ENCODE peak calls at places on chromosome 15, in eight cellular contexts. One of them, this sample, is unnamed.

GRCh38 chr15:72197460-72198409 is at the start of gene GRAMD2A:
- DNase-seq in CD8-positive, alpha-beta T cell: no peak
- DNase-seq in mammary epithelial cell: peak
- DNase-seq in uterus: no peak
- DNase-seq in heart left ventricle: no peak
- DNase-seq in testis: peak
- DNase-seq in cardiac muscle cell: peak
- DNase-seq in AG04450: no peak
- DNase-seq in this sample: no peak

GRCh38 chr15:69697913-69698312 is 245.3 kb downstream of the RPLP1 start:
- DNase-seq in CD8-positive, alpha-beta T cell: no peak
- DNase-seq in mammary epithelial cell: no peak
- DNase-seq in uterus: no peak
- DNase-seq in heart left ventricle: peak
- DNase-seq in testis: peak
- DNase-seq in cardiac muscle cell: peak
- DNase-seq in AG04450: no peak
- DNase-seq in this sample: no peak

GRCh38 chr15:33142708-33143107 is 51.8 kb downstream of the FMN1 start:
- DNase-seq in CD8-positive, alpha-beta T cell: no peak
- DNase-seq in mammary epithelial cell: no peak
- DNase-seq in uterus: no peak
- DNase-seq in heart left ventricle: no peak
- DNase-seq in testis: no peak
- DNase-seq in cardiac muscle cell: no peak
- DNase-seq in AG04450: no peak
- DNase-seq in this sample: no peak

GRCh38 chr15:81752149-81752942 is 293.5 kb downstream of the MEX3B start:
- DNase-seq in CD8-positive, alpha-beta T cell: no peak
- DNase-seq in mammary epithelial cell: peak
- DNase-seq in uterus: peak
- DNase-seq in heart left ventricle: peak
- DNase-seq in testis: peak
- DNase-seq in cardiac muscle cell: peak
- DNase-seq in AG04450: no peak
- DNase-seq in this sample: peak

GRCh38 chr15:58047149-58047548 is 18.4 kb downstream of the ALDH1A2 start:
- DNase-seq in CD8-positive, alpha-beta T cell: no peak
- DNase-seq in mammary epithelial cell: no peak
- DNase-seq in uterus: no peak
- DNase-seq in heart left ventricle: no peak
- DNase-seq in testis: no peak
- DNase-seq in cardiac muscle cell: no peak
- DNase-seq in AG04450: no peak
- DNase-seq in this sample: no peak

GRCh38 chr15:57923311-57923710 is 142.2 kb downstream of the ALDH1A2 start:
- DNase-seq in CD8-positive, alpha-beta T cell: no peak
- DNase-seq in mammary epithelial cell: no peak
- DNase-seq in uterus: peak
- DNase-seq in heart left ventricle: no peak
- DNase-seq in testis: peak
- DNase-seq in cardiac muscle cell: no peak
- DNase-seq in AG04450: no peak
- DNase-seq in this sample: no peak

GRCh38 chr15:99503411-99503810 is 62.4 kb upstream of the MEF2A start:
- DNase-seq in CD8-positive, alpha-beta T cell: no peak
- DNase-seq in mammary epithelial cell: no peak
- DNase-seq in uterus: no peak
- DNase-seq in heart left ventricle: no peak
- DNase-seq in testis: no peak
- DNase-seq in cardiac muscle cell: no peak
- DNase-seq in AG04450: no peak
- DNase-seq in this sample: no peak

GRCh38 chr15:66657062-66658020 is 44.7 kb upstream of the SMAD6 start:
- DNase-seq in CD8-positive, alpha-beta T cell: no peak
- DNase-seq in mammary epithelial cell: no peak
- DNase-seq in uterus: no peak
- DNase-seq in heart left ventricle: no peak
- DNase-seq in testis: no peak
- DNase-seq in cardiac muscle cell: no peak
- DNase-seq in AG04450: no peak
- DNase-seq in this sample: no peak

GRCh38 chr15:98017150-98017964 is 56.9 kb downstream of the ARRDC4 start:
- DNase-seq in CD8-positive, alpha-beta T cell: no peak
- DNase-seq in mammary epithelial cell: no peak
- DNase-seq in uterus: no peak
- DNase-seq in heart left ventricle: no peak
- DNase-seq in testis: no peak
- DNase-seq in cardiac muscle cell: no peak
- DNase-seq in AG04450: no peak
- DNase-seq in this sample: no peak

GRCh38 chr15:33675246-33675645 is 293.1 kb upstream of the CHRM5 start:
- DNase-seq in CD8-positive, alpha-beta T cell: no peak
- DNase-seq in mammary epithelial cell: peak
- DNase-seq in uterus: no peak
- DNase-seq in heart left ventricle: no peak
- DNase-seq in testis: peak
- DNase-seq in cardiac muscle cell: peak
- DNase-seq in AG04450: no peak
- DNase-seq in this sample: peak

GRCh38 chr15:31511707-31512310 is 185.2 kb downstream of the KLF13 start:
- DNase-seq in CD8-positive, alpha-beta T cell: peak
- DNase-seq in mammary epithelial cell: no peak
- DNase-seq in uterus: no peak
- DNase-seq in heart left ventricle: no peak
- DNase-seq in testis: no peak
- DNase-seq in cardiac muscle cell: no peak
- DNase-seq in AG04450: no peak
- DNase-seq in this sample: no peak

GRCh38 chr15:42694398-42694797 is 42.5 kb downstream of the CDAN1 start:
- DNase-seq in CD8-positive, alpha-beta T cell: no peak
- DNase-seq in mammary epithelial cell: no peak
- DNase-seq in uterus: no peak
- DNase-seq in heart left ventricle: no peak
- DNase-seq in testis: no peak
- DNase-seq in cardiac muscle cell: no peak
- DNase-seq in AG04450: no peak
- DNase-seq in this sample: no peak

GRCh38 chr15:84598993-84599392 is 1.8 kb upstream of the ZSCAN2 start:
- DNase-seq in CD8-positive, alpha-beta T cell: no peak
- DNase-seq in mammary epithelial cell: no peak
- DNase-seq in uterus: no peak
- DNase-seq in heart left ventricle: no peak
- DNase-seq in testis: peak
- DNase-seq in cardiac muscle cell: peak
- DNase-seq in AG04450: peak
- DNase-seq in this sample: peak

GRCh38 chr15:99331366-99331765 is 80.1 kb downstream of the LRRC28 start:
- DNase-seq in CD8-positive, alpha-beta T cell: no peak
- DNase-seq in mammary epithelial cell: no peak
- DNase-seq in uterus: no peak
- DNase-seq in heart left ventricle: no peak
- DNase-seq in testis: no peak
- DNase-seq in cardiac muscle cell: no peak
- DNase-seq in AG04450: no peak
- DNase-seq in this sample: no peak

GRCh38 chr15:69576948-69577351 is 124.3 kb downstream of the RPLP1 start:
- DNase-seq in CD8-positive, alpha-beta T cell: no peak
- DNase-seq in mammary epithelial cell: no peak
- DNase-seq in uterus: no peak
- DNase-seq in heart left ventricle: no peak
- DNase-seq in testis: no peak
- DNase-seq in cardiac muscle cell: no peak
- DNase-seq in AG04450: no peak
- DNase-seq in this sample: peak

GRCh38 chr15:33852094-33852493 is 116.2 kb upstream of the CHRM5 start:
- DNase-seq in CD8-positive, alpha-beta T cell: no peak
- DNase-seq in mammary epithelial cell: no peak
- DNase-seq in uterus: no peak
- DNase-seq in heart left ventricle: no peak
- DNase-seq in testis: no peak
- DNase-seq in cardiac muscle cell: no peak
- DNase-seq in AG04450: no peak
- DNase-seq in this sample: no peak

GRCh38 chr15:81050259-81050658 is 49.5 kb downstream of the TLNRD1 start:
- DNase-seq in CD8-positive, alpha-beta T cell: no peak
- DNase-seq in mammary epithelial cell: no peak
- DNase-seq in uterus: no peak
- DNase-seq in heart left ventricle: no peak
- DNase-seq in testis: no peak
- DNase-seq in cardiac muscle cell: no peak
- DNase-seq in AG04450: no peak
- DNase-seq in this sample: no peak

GRCh38 chr15:97840501-97840900 is 120.0 kb upstream of the ARRDC4 start:
- DNase-seq in CD8-positive, alpha-beta T cell: no peak
- DNase-seq in mammary epithelial cell: peak
- DNase-seq in uterus: no peak
- DNase-seq in heart left ventricle: no peak
- DNase-seq in testis: no peak
- DNase-seq in cardiac muscle cell: no peak
- DNase-seq in AG04450: no peak
- DNase-seq in this sample: no peak

GRCh38 chr15:83695246-83695645 is 41.3 kb downstream of the ADAMTSL3 start:
- DNase-seq in CD8-positive, alpha-beta T cell: no peak
- DNase-seq in mammary epithelial cell: no peak
- DNase-seq in uterus: no peak
- DNase-seq in heart left ventricle: no peak
- DNase-seq in testis: no peak
- DNase-seq in cardiac muscle cell: peak
- DNase-seq in AG04450: no peak
- DNase-seq in this sample: no peak

GRCh38 chr15:37098468-37099320 is 1.7 kb downstream of the MEIS2 start:
- DNase-seq in CD8-positive, alpha-beta T cell: no peak
- DNase-seq in mammary epithelial cell: peak
- DNase-seq in uterus: peak
- DNase-seq in heart left ventricle: peak
- DNase-seq in testis: peak
- DNase-seq in cardiac muscle cell: no peak
- DNase-seq in AG04450: no peak
- DNase-seq in this sample: peak

GRCh38 chr15:58517682-58518525 is 86.1 kb downstream of the LIPC start:
- DNase-seq in CD8-positive, alpha-beta T cell: peak
- DNase-seq in mammary epithelial cell: no peak
- DNase-seq in uterus: no peak
- DNase-seq in heart left ventricle: no peak
- DNase-seq in testis: no peak
- DNase-seq in cardiac muscle cell: peak
- DNase-seq in AG04450: no peak
- DNase-seq in this sample: no peak

GRCh38 chr15:57607570-57608000 is 15.9 kb downstream of the MYZAP start:
- DNase-seq in CD8-positive, alpha-beta T cell: no peak
- DNase-seq in mammary epithelial cell: peak
- DNase-seq in uterus: no peak
- DNase-seq in heart left ventricle: peak
- DNase-seq in testis: no peak
- DNase-seq in cardiac muscle cell: no peak
- DNase-seq in AG04450: no peak
- DNase-seq in this sample: no peak

GRCh38 chr15:45628136-45628535 is 6.7 kb upstream of the SQOR start:
- DNase-seq in CD8-positive, alpha-beta T cell: no peak
- DNase-seq in mammary epithelial cell: no peak
- DNase-seq in uterus: no peak
- DNase-seq in heart left ventricle: no peak
- DNase-seq in testis: no peak
- DNase-seq in cardiac muscle cell: no peak
- DNase-seq in AG04450: no peak
- DNase-seq in this sample: no peak

GRCh38 chr15:78875107-78875914 is 2.6 kb downstream of the MORF4L1 start:
- DNase-seq in CD8-positive, alpha-beta T cell: no peak
- DNase-seq in mammary epithelial cell: no peak
- DNase-seq in uterus: no peak
- DNase-seq in heart left ventricle: no peak
- DNase-seq in testis: no peak
- DNase-seq in cardiac muscle cell: no peak
- DNase-seq in AG04450: no peak
- DNase-seq in this sample: no peak
- H3K4me3 ChIP-seq in CD8-positive, alpha-beta T cell: peak
- H3K4me3 ChIP-seq in mammary epithelial cell: peak
- H3K4me3 ChIP-seq in uterus: no peak
- H3K4me3 ChIP-seq in heart left ventricle: peak
- H3K4me3 ChIP-seq in testis: peak
- H3K4me3 ChIP-seq in cardiac muscle cell: peak
- H3K4me3 ChIP-seq in AG04450: peak
- H3K4me3 ChIP-seq in this sample: no peak

GRCh38 chr15:74821091-74821789 is 5.2 kb upstream of the CPLX3 start:
- DNase-seq in CD8-positive, alpha-beta T cell: no peak
- DNase-seq in mammary epithelial cell: peak
- DNase-seq in uterus: no peak
- DNase-seq in heart left ventricle: no peak
- DNase-seq in testis: no peak
- DNase-seq in cardiac muscle cell: peak
- DNase-seq in AG04450: no peak
- DNase-seq in this sample: no peak
- H3K4me3 ChIP-seq in CD8-positive, alpha-beta T cell: no peak
- H3K4me3 ChIP-seq in mammary epithelial cell: no peak
- H3K4me3 ChIP-seq in uterus: no peak
- H3K4me3 ChIP-seq in heart left ventricle: no peak
- H3K4me3 ChIP-seq in testis: no peak
- H3K4me3 ChIP-seq in cardiac muscle cell: no peak
- H3K4me3 ChIP-seq in AG04450: no peak
- H3K4me3 ChIP-seq in this sample: no peak

GRCh38 chr15:75713338-75713895 is 769 bp upstream of the CSPG4 start:
- DNase-seq in CD8-positive, alpha-beta T cell: no peak
- DNase-seq in mammary epithelial cell: no peak
- DNase-seq in uterus: peak
- DNase-seq in heart left ventricle: peak
- DNase-seq in testis: no peak
- DNase-seq in cardiac muscle cell: peak
- DNase-seq in AG04450: no peak
- DNase-seq in this sample: no peak
- H3K4me3 ChIP-seq in CD8-positive, alpha-beta T cell: no peak
- H3K4me3 ChIP-seq in mammary epithelial cell: no peak
- H3K4me3 ChIP-seq in uterus: peak
- H3K4me3 ChIP-seq in heart left ventricle: peak
- H3K4me3 ChIP-seq in testis: no peak
- H3K4me3 ChIP-seq in cardiac muscle cell: no peak
- H3K4me3 ChIP-seq in AG04450: no peak
- H3K4me3 ChIP-seq in this sample: no peak

GRCh38 chr15:92908369-92909057 is 8.4 kb downstream of the CHD2 start:
- DNase-seq in CD8-positive, alpha-beta T cell: no peak
- DNase-seq in mammary epithelial cell: no peak
- DNase-seq in uterus: no peak
- DNase-seq in heart left ventricle: no peak
- DNase-seq in testis: no peak
- DNase-seq in cardiac muscle cell: no peak
- DNase-seq in AG04450: no peak
- DNase-seq in this sample: no peak

GRCh38 chr15:92907880-92908279 is 7.8 kb downstream of the CHD2 start:
- DNase-seq in CD8-positive, alpha-beta T cell: no peak
- DNase-seq in mammary epithelial cell: peak
- DNase-seq in uterus: peak
- DNase-seq in heart left ventricle: peak
- DNase-seq in testis: peak
- DNase-seq in cardiac muscle cell: no peak
- DNase-seq in AG04450: peak
- DNase-seq in this sample: no peak

GRCh38 chr15:92906563-92907081 is 6.5 kb downstream of the CHD2 start:
- DNase-seq in CD8-positive, alpha-beta T cell: no peak
- DNase-seq in mammary epithelial cell: peak
- DNase-seq in uterus: no peak
- DNase-seq in heart left ventricle: no peak
- DNase-seq in testis: no peak
- DNase-seq in cardiac muscle cell: no peak
- DNase-seq in AG04450: no peak
- DNase-seq in this sample: no peak

GRCh38 chr15:92906038-92906437 is 5.9 kb downstream of the CHD2 start:
- DNase-seq in CD8-positive, alpha-beta T cell: no peak
- DNase-seq in mammary epithelial cell: peak
- DNase-seq in uterus: no peak
- DNase-seq in heart left ventricle: no peak
- DNase-seq in testis: no peak
- DNase-seq in cardiac muscle cell: no peak
- DNase-seq in AG04450: no peak
- DNase-seq in this sample: peak

GRCh38 chr15:92907229-92907628 is 7.1 kb downstream of the CHD2 start:
- DNase-seq in CD8-positive, alpha-beta T cell: no peak
- DNase-seq in mammary epithelial cell: peak
- DNase-seq in uterus: no peak
- DNase-seq in heart left ventricle: no peak
- DNase-seq in testis: no peak
- DNase-seq in cardiac muscle cell: no peak
- DNase-seq in AG04450: no peak
- DNase-seq in this sample: no peak
- H3K4me3 ChIP-seq in CD8-positive, alpha-beta T cell: peak
- H3K4me3 ChIP-seq in mammary epithelial cell: peak
- H3K4me3 ChIP-seq in uterus: no peak
- H3K4me3 ChIP-seq in heart left ventricle: peak
- H3K4me3 ChIP-seq in testis: no peak
- H3K4me3 ChIP-seq in cardiac muscle cell: peak
- H3K4me3 ChIP-seq in AG04450: peak
- H3K4me3 ChIP-seq in this sample: no peak

This sample was measured in Jurkat, Clone E6-1.